ENCODE peak calls at places on chromosome 15, in eight cellular contexts. One of them, this sample, is unnamed.

GRCh38 chr15:35912196-35912595 is 366.2 kb upstream of the DPH6 start:
- DNase-seq in GM12878: no peak
- DNase-seq in adipocyte: peak
- DNase-seq in lung: no peak
- DNase-seq in astrocyte of the spinal cord: peak
- DNase-seq in ovary: no peak
- DNase-seq in aorta: no peak
- DNase-seq in A549: no peak
- DNase-seq in this sample: peak

GRCh38 chr15:47588968-47589367 is 128.3 kb upstream of the SEMA6D start:
- DNase-seq in GM12878: no peak
- DNase-seq in A549: no peak
- DNase-seq in astrocyte of the spinal cord: no peak
- DNase-seq in lung: no peak
- DNase-seq in adipocyte: no peak
- DNase-seq in aorta: no peak
- DNase-seq in ovary: no peak
- DNase-seq in this sample: no peak

GRCh38 chr15:74378853-74379252 is 11.4 kb upstream of the CYP11A1 start:
- DNase-seq in aorta: no peak
- DNase-seq in GM12878: no peak
- DNase-seq in lung: no peak
- DNase-seq in astrocyte of the spinal cord: peak
- DNase-seq in A549: no peak
- DNase-seq in adipocyte: peak
- DNase-seq in ovary: no peak
- DNase-seq in this sample: peak

GRCh38 chr15:49428392-49429095 is 5.5 kb downstream of the FGF7 start:
- DNase-seq in astrocyte of the spinal cord: peak
- DNase-seq in A549: no peak
- DNase-seq in adipocyte: peak
- DNase-seq in lung: no peak
- DNase-seq in ovary: no peak
- DNase-seq in aorta: no peak
- DNase-seq in GM12878: no peak
- DNase-seq in this sample: no peak

GRCh38 chr15:97902140-97902780 is 58.2 kb upstream of the ARRDC4 start:
- DNase-seq in lung: no peak
- DNase-seq in adipocyte: no peak
- DNase-seq in aorta: no peak
- DNase-seq in ovary: no peak
- DNase-seq in A549: no peak
- DNase-seq in astrocyte of the spinal cord: no peak
- DNase-seq in GM12878: no peak
- DNase-seq in this sample: peak

GRCh38 chr15:59315914-59316428 is 56.7 kb downstream of the MYO1E start:
- DNase-seq in A549: no peak
- DNase-seq in GM12878: no peak
- DNase-seq in adipocyte: no peak
- DNase-seq in ovary: no peak
- DNase-seq in aorta: no peak
- DNase-seq in astrocyte of the spinal cord: peak
- DNase-seq in lung: peak
- DNase-seq in this sample: peak

GRCh38 chr15:63971427-63971805 is 74.9 kb downstream of the DAPK2 start:
- DNase-seq in aorta: no peak
- DNase-seq in astrocyte of the spinal cord: no peak
- DNase-seq in adipocyte: no peak
- DNase-seq in A549: no peak
- DNase-seq in GM12878: no peak
- DNase-seq in lung: no peak
- DNase-seq in ovary: no peak
- DNase-seq in this sample: no peak

GRCh38 chr15:36885709-36886108 is 214.6 kb downstream of the MEIS2 start:
- DNase-seq in aorta: no peak
- DNase-seq in GM12878: no peak
- DNase-seq in A549: no peak
- DNase-seq in ovary: no peak
- DNase-seq in adipocyte: no peak
- DNase-seq in astrocyte of the spinal cord: no peak
- DNase-seq in lung: no peak
- DNase-seq in this sample: no peak

GRCh38 chr15:77032052-77032646 is 37.2 kb downstream of the PSTPIP1 start:
- DNase-seq in aorta: peak
- DNase-seq in A549: no peak
- DNase-seq in ovary: peak
- DNase-seq in lung: no peak
- DNase-seq in astrocyte of the spinal cord: no peak
- DNase-seq in adipocyte: no peak
- DNase-seq in GM12878: no peak
- DNase-seq in this sample: no peak

GRCh38 chr15:25659251-25659650 is 203.9 kb downstream of the ATP10A start:
- DNase-seq in GM12878: no peak
- DNase-seq in aorta: no peak
- DNase-seq in A549: no peak
- DNase-seq in ovary: no peak
- DNase-seq in astrocyte of the spinal cord: no peak
- DNase-seq in lung: no peak
- DNase-seq in adipocyte: no peak
- DNase-seq in this sample: no peak

GRCh38 chr15:62125763-62126162 is 39.3 kb downstream of the C2CD4B start:
- DNase-seq in astrocyte of the spinal cord: no peak
- DNase-seq in GM12878: no peak
- DNase-seq in adipocyte: peak
- DNase-seq in lung: no peak
- DNase-seq in A549: no peak
- DNase-seq in aorta: no peak
- DNase-seq in ovary: no peak
- DNase-seq in this sample: peak

GRCh38 chr15:35874260-35874905 is 328.4 kb upstream of the DPH6 start:
- DNase-seq in GM12878: no peak
- DNase-seq in A549: peak
- DNase-seq in astrocyte of the spinal cord: peak
- DNase-seq in adipocyte: peak
- DNase-seq in aorta: no peak
- DNase-seq in ovary: no peak
- DNase-seq in lung: no peak
- DNase-seq in this sample: peak

GRCh38 chr15:90013503-90013937 is 12.4 kb downstream of the ZNF710 start:
- DNase-seq in ovary: no peak
- DNase-seq in astrocyte of the spinal cord: no peak
- DNase-seq in GM12878: no peak
- DNase-seq in aorta: no peak
- DNase-seq in lung: no peak
- DNase-seq in adipocyte: no peak
- DNase-seq in A549: no peak
- DNase-seq in this sample: no peak

GRCh38 chr15:70835826-70836225 is 18.1 kb downstream of the LARP6 start:
- DNase-seq in GM12878: no peak
- DNase-seq in A549: no peak
- DNase-seq in aorta: no peak
- DNase-seq in astrocyte of the spinal cord: no peak
- DNase-seq in lung: no peak
- DNase-seq in adipocyte: no peak
- DNase-seq in ovary: no peak
- DNase-seq in this sample: no peak

GRCh38 chr15:95869920-95870319 is 460.6 kb upstream of the NR2F2 start:
- DNase-seq in aorta: no peak
- DNase-seq in GM12878: no peak
- DNase-seq in lung: no peak
- DNase-seq in astrocyte of the spinal cord: no peak
- DNase-seq in ovary: no peak
- DNase-seq in adipocyte: no peak
- DNase-seq in A549: no peak
- DNase-seq in this sample: no peak

GRCh38 chr15:62711691-62712454 is 330.7 kb upstream of the TPM1 start:
- DNase-seq in ovary: no peak
- DNase-seq in astrocyte of the spinal cord: peak
- DNase-seq in A549: no peak
- DNase-seq in adipocyte: peak
- DNase-seq in lung: no peak
- DNase-seq in GM12878: peak
- DNase-seq in aorta: no peak
- DNase-seq in this sample: peak

GRCh38 chr15:48645558-48646330 is at the start of gene FBN1:
- DNase-seq in aorta: peak
- DNase-seq in GM12878: peak
- DNase-seq in lung: peak
- DNase-seq in astrocyte of the spinal cord: peak
- DNase-seq in A549: peak
- DNase-seq in ovary: peak
- DNase-seq in adipocyte: peak
- DNase-seq in this sample: peak

GRCh38 chr15:53323197-53323596 is 436.3 kb downstream of the WDR72 start:
- DNase-seq in ovary: no peak
- DNase-seq in adipocyte: no peak
- DNase-seq in A549: no peak
- DNase-seq in astrocyte of the spinal cord: peak
- DNase-seq in aorta: no peak
- DNase-seq in lung: no peak
- DNase-seq in GM12878: no peak
- DNase-seq in this sample: no peak

GRCh38 chr15:44157679-44158078 is 37.4 kb downstream of the FRMD5 start:
- DNase-seq in ovary: no peak
- DNase-seq in lung: no peak
- DNase-seq in astrocyte of the spinal cord: peak
- DNase-seq in A549: peak
- DNase-seq in adipocyte: peak
- DNase-seq in GM12878: no peak
- DNase-seq in aorta: no peak
- DNase-seq in this sample: peak

GRCh38 chr15:73051402-73051810 is 857 bp upstream of the NEO1 start:
- DNase-seq in GM12878: no peak
- DNase-seq in aorta: no peak
- DNase-seq in astrocyte of the spinal cord: peak
- DNase-seq in adipocyte: no peak
- DNase-seq in lung: peak
- DNase-seq in A549: peak
- DNase-seq in ovary: peak
- DNase-seq in this sample: peak

GRCh38 chr15:63974036-63974435 is 72.2 kb downstream of the DAPK2 start:
- DNase-seq in adipocyte: no peak
- DNase-seq in GM12878: no peak
- DNase-seq in astrocyte of the spinal cord: no peak
- DNase-seq in aorta: no peak
- DNase-seq in ovary: no peak
- DNase-seq in lung: no peak
- DNase-seq in A549: no peak
- DNase-seq in this sample: no peak

GRCh38 chr15:40098489-40099261 is 10.0 kb downstream of the BMF start:
- DNase-seq in GM12878: peak
- DNase-seq in aorta: peak
- DNase-seq in lung: peak
- DNase-seq in adipocyte: peak
- DNase-seq in astrocyte of the spinal cord: peak
- DNase-seq in ovary: peak
- DNase-seq in A549: peak
- DNase-seq in this sample: peak
- H3K4me3 ChIP-seq in GM12878: peak
- H3K4me3 ChIP-seq in aorta: no peak
- H3K4me3 ChIP-seq in lung: no peak
- H3K4me3 ChIP-seq in adipocyte: peak
- H3K4me3 ChIP-seq in astrocyte of the spinal cord: no peak
- H3K4me3 ChIP-seq in ovary: no peak
- H3K4me3 ChIP-seq in A549: no peak
- H3K4me3 ChIP-seq in this sample: no peak

GRCh38 chr15:78875107-78875914 is 2.6 kb downstream of the MORF4L1 start:
- DNase-seq in A549: no peak
- DNase-seq in adipocyte: peak
- DNase-seq in lung: no peak
- DNase-seq in ovary: no peak
- DNase-seq in astrocyte of the spinal cord: peak
- DNase-seq in aorta: no peak
- DNase-seq in GM12878: no peak
- DNase-seq in this sample: no peak

GRCh38 chr15:78879517-78880241 is 7.0 kb downstream of the MORF4L1 start:
- DNase-seq in GM12878: no peak
- DNase-seq in A549: no peak
- DNase-seq in astrocyte of the spinal cord: no peak
- DNase-seq in adipocyte: no peak
- DNase-seq in ovary: no peak
- DNase-seq in lung: no peak
- DNase-seq in aorta: no peak
- DNase-seq in this sample: no peak

GRCh38 chr15:78880828-78881227 is 8.1 kb downstream of the MORF4L1 start:
- DNase-seq in aorta: no peak
- DNase-seq in astrocyte of the spinal cord: no peak
- DNase-seq in lung: no peak
- DNase-seq in ovary: no peak
- DNase-seq in GM12878: no peak
- DNase-seq in A549: no peak
- DNase-seq in adipocyte: peak
- DNase-seq in this sample: no peak

GRCh38 chr15:78880242-78880533 is 7.5 kb downstream of the MORF4L1 start:
- DNase-seq in GM12878: no peak
- DNase-seq in adipocyte: peak
- DNase-seq in astrocyte of the spinal cord: peak
- DNase-seq in lung: no peak
- DNase-seq in ovary: no peak
- DNase-seq in aorta: no peak
- DNase-seq in A549: no peak
- DNase-seq in this sample: peak

DNA sequence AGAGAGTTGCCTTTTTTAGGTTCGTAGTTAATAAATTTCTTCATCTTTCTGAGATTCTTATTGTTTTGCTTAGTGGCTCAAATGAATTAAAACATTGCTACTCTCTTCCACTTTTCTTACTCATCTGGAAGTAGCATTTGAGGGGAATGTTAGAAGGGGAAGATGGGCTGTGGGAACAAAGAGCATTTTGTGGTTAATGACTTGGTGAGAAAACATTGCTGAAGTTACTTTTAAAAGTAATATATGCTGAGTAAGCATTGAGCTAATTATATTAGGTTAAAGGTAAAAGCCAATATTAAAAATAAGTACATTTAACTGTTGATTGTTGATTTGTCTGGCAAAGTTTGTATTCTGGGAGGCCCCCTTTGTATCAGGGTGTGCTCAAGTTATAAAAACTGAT is 5.7 kb downstream of the MORF4L1 start:
- DNase-seq in ovary: no peak
- DNase-seq in adipocyte: no peak
- DNase-seq in aorta: no peak
- DNase-seq in astrocyte of the spinal cord: peak
- DNase-seq in GM12878: no peak
- DNase-seq in A549: no peak
- DNase-seq in lung: no peak
- DNase-seq in this sample: no peak
- H3K4me3 ChIP-seq in ovary: no peak
- H3K4me3 ChIP-seq in adipocyte: peak
- H3K4me3 ChIP-seq in aorta: no peak
- H3K4me3 ChIP-seq in astrocyte of the spinal cord: no peak
- H3K4me3 ChIP-seq in GM12878: peak
- H3K4me3 ChIP-seq in A549: no peak
- H3K4me3 ChIP-seq in lung: no peak
- H3K4me3 ChIP-seq in this sample: no peak

GRCh38 chr15:57290192-57290591 is 86.1 kb upstream of the CGNL1 start:
- DNase-seq in adipocyte: no peak
- DNase-seq in A549: no peak
- DNase-seq in lung: no peak
- DNase-seq in GM12878: no peak
- DNase-seq in aorta: no peak
- DNase-seq in astrocyte of the spinal cord: no peak
- DNase-seq in ovary: no peak
- DNase-seq in this sample: no peak
- H3K4me3 ChIP-seq in adipocyte: no peak
- H3K4me3 ChIP-seq in A549: no peak
- H3K4me3 ChIP-seq in lung: no peak
- H3K4me3 ChIP-seq in GM12878: no peak
- H3K4me3 ChIP-seq in aorta: no peak
- H3K4me3 ChIP-seq in astrocyte of the spinal cord: no peak
- H3K4me3 ChIP-seq in ovary: no peak
- H3K4me3 ChIP-seq in this sample: no peak

GRCh38 chr15:40506964-40507571 is 36.3 kb downstream of the CHST14 start:
- DNase-seq in ovary: peak
- DNase-seq in GM12878: no peak
- DNase-seq in lung: peak
- DNase-seq in A549: peak
- DNase-seq in aorta: peak
- DNase-seq in astrocyte of the spinal cord: peak
- DNase-seq in adipocyte: peak
- DNase-seq in this sample: peak
- H3K4me3 ChIP-seq in ovary: peak
- H3K4me3 ChIP-seq in GM12878: no peak
- H3K4me3 ChIP-seq in lung: peak
- H3K4me3 ChIP-seq in A549: peak
- H3K4me3 ChIP-seq in aorta: no peak
- H3K4me3 ChIP-seq in astrocyte of the spinal cord: peak
- H3K4me3 ChIP-seq in adipocyte: peak
- H3K4me3 ChIP-seq in this sample: peak

This sample was measured in epithelial cell of esophagus.